ENCODE peak calls at places on chromosome 13, in eight cellular contexts. I is ascending aorta, Q is breast epithelium, G is upper lobe of right lung, J is fibroblast of lung, R is gastrocnemius medialis, P is AG04450, S is GM06990. X is an unnamed sample.

GRCh38 chr13:110017379-110017778 is 231.0 kb upstream of the IRS2 start:
- DNase-seq in I (no peak), Q (peak; percentile 70), G (no peak), J (peak; percentile 83), R (no peak), P (peak; percentile 82), S (no peak), X (no peak)

GRCh38 chr13:44231786-44232516 is 141.7 kb upstream of the SERP2 start:
- DNase-seq in I (no peak), Q (peak; percentile 83), G (peak; percentile 88), J (peak; percentile 95), R (peak; percentile 92), P (peak; percentile 74), S (no peak), X (no peak)

GRCh38 chr13:65787087-65787486 is 1443.0 kb downstream of the PCDH9 start:
- DNase-seq in I (no peak), Q (no peak), G (no peak), J (no peak), R (no peak), P (no peak), S (no peak), X (no peak)

GRCh38 chr13:37488682-37489081 is 109.9 kb downstream of the POSTN start:
- DNase-seq in I (no peak), Q (no peak), G (no peak), J (peak; percentile 12), R (no peak), P (no peak), S (no peak), X (no peak)

GRCh38 chr13:97849305-97849704 is 104.2 kb upstream of the IPO5 start:
- DNase-seq in I (no peak), Q (no peak), G (no peak), J (peak; percentile 37), R (no peak), P (peak; percentile 3), S (no peak), X (no peak)

GRCh38 chr13:99008577-99008976 is 30.7 kb upstream of the DOCK9 start:
- DNase-seq in I (no peak), Q (no peak), G (no peak), J (no peak), R (no peak), P (no peak), S (no peak), X (no peak)

GRCh38 chr13:80712026-80712425 is 371.1 kb upstream of the SPRY2 start:
- DNase-seq in I (no peak), Q (no peak), G (no peak), J (peak; percentile 37), R (no peak), P (no peak), S (no peak), X (no peak)

GRCh38 chr13:92602560-92602959 is 624.0 kb upstream of the GPC6 start:
- DNase-seq in I (no peak), Q (no peak), G (no peak), J (peak; percentile 32), R (no peak), P (no peak), S (no peak), X (no peak)

GRCh38 chr13:94710881-94711560 is 1.3 kb downstream of the SOX21 start:
- DNase-seq in I (no peak), Q (no peak), G (peak; percentile 63), J (no peak), R (no peak), P (no peak), S (no peak), X (no peak)

GRCh38 chr13:94708971-94709614 is 3.3 kb downstream of the SOX21 start:
- DNase-seq in I (no peak), Q (no peak), G (no peak), J (no peak), R (no peak), P (no peak), S (no peak), X (no peak)

GRCh38 chr13:94712287-94712811 is at the start of gene SOX21:
- DNase-seq in I (no peak), Q (no peak), G (no peak), J (peak; percentile 39), R (no peak), P (no peak), S (peak; percentile 26), X (no peak)

GRCh38 chr13:94711561-94712286 is 621 bp downstream of the SOX21 start:
- DNase-seq in I (no peak), Q (no peak), G (peak; percentile 67), J (peak; percentile 37), R (no peak), P (no peak), S (no peak), X (no peak)

DNA sequence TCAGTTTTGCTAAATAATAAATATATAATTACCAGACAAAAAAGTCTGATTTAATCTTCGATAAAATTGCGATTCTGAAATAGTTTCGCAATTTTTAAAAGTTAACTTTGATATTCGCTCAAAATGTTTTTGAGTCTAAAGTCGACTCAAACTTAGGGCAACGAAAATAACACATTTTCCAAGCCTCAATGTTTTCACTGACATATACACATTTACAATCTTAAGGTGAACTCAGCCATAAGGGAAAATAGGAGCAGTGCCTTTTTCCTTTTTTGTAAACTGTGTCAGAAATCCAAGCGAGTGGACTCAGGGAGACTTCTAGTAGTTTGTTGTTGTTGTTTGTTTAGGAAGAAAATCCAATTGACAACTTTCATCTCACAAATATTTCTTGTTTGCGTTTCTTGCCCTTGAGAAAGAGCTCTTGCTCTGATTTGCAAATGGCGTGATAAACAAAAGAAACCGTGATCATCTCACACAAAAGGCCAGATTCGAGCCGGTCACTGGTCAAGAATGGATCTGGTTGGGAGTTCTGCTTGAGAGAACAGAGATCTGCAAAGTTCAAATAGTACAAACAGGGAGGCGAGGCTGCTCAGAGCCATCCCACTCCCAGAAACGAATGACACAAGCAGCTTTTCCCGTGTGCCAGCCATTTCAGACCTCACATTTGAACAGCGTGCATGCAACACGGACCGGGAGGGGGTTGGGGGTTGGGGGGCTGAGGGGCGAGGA is 2.1 kb downstream of the SOX21 start:
- DNase-seq in I (no peak), Q (no peak), G (no peak), J (no peak), R (no peak), P (no peak), S (no peak), X (no peak)
- H3K4me3 ChIP-seq in I (no peak overlapping the region), Q (no peak overlapping the region), G (no peak overlapping the region), J (no peak overlapping the region), R (no peak overlapping the region), P (no peak overlapping the region), S (no peak overlapping the region), X (no peak overlapping the region)

GRCh38 chr13:30735025-30735967 is at the start of gene ALOX5AP:
- DNase-seq in I (no peak), Q (no peak), G (no peak), J (no peak), R (no peak), P (no peak), S (peak; percentile 60), X (no peak)
- H3K4me3 ChIP-seq in I (peak within 1 kb of the TSS; percentile 8), Q (peak within 1 kb of the TSS; percentile 1), G (peak within 1 kb of the TSS; percentile 47), J (no peak within 1 kb of the TSS), R (no peak within 1 kb of the TSS), P (no peak within 1 kb of the TSS), S (peak within 1 kb of the TSS; percentile 49), X (peak within 1 kb of the TSS; percentile 93)

GRCh38 chr13:94427313-94427712 is 52.2 kb downstream of the DCT start:
- DNase-seq in I (no peak), Q (no peak), G (no peak), J (no peak), R (no peak), P (no peak), S (no peak), X (no peak)

GRCh38 chr13:94431987-94432386 is 47.5 kb downstream of the DCT start:
- DNase-seq in I (no peak), Q (no peak), G (no peak), J (no peak), R (no peak), P (no peak), S (no peak), X (no peak)

GRCh38 chr13:94431569-94431968 is 47.9 kb downstream of the DCT start:
- DNase-seq in I (no peak), Q (no peak), G (no peak), J (peak; percentile 76), R (no peak), P (no peak), S (no peak), X (no peak)

GRCh38 chr13:94435604-94436226 is 43.8 kb downstream of the DCT start:
- DNase-seq in I (no peak), Q (no peak), G (no peak), J (peak; percentile 80), R (no peak), P (peak; percentile 11), S (no peak), X (peak; percentile 68)

DNA sequence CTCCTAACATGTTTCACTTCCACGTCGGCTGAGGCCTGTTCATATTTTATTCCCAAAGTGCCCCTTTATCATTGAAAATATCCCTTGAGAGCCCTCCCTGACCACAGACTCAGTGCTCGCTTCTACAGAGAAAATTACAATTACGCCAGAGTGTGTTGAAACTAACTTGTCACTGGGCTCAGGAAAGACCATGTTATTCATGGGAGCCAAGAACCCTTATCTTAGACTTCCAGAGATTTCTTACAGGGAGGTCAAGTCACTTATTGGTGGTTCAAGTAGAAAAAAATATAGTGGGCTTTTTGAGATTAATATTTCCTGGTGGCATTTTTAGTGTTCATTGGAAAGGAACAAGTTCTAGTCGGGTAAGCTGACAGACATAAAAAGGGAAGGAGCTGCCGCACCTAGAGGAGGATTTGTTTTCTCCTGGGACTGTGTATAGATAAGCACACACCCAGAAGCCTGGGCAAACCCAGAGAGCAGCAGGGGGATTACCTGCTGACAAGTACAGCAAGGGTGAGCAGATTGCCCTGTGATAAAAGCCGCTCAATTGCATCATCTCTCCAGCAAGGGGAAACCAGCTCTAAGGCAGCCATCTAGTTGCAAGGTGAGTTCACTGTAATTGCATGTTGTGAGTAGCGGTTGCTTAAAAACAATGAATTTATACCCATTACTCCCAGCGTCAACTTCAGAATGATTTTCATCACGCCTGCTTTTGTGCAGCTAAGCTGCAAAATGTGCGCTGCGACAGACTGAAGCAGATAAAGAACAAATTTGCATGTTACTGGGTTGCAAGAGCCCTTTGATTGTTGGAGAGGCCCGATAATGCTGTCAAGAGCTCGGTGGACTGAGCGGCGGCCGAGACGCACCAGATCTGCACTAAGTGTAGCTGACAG is 46.2 kb downstream of the DCT start:
- DNase-seq in I (no peak), Q (no peak), G (no peak), J (no peak), R (no peak), P (no peak), S (no peak), X (no peak)
- H3K4me3 ChIP-seq in I (no peak overlapping the region), Q (no peak overlapping the region), G (no peak overlapping the region), J (no peak overlapping the region), R (no peak overlapping the region), P (no peak overlapping the region), S (no peak overlapping the region), X (no peak overlapping the region)

DNA sequence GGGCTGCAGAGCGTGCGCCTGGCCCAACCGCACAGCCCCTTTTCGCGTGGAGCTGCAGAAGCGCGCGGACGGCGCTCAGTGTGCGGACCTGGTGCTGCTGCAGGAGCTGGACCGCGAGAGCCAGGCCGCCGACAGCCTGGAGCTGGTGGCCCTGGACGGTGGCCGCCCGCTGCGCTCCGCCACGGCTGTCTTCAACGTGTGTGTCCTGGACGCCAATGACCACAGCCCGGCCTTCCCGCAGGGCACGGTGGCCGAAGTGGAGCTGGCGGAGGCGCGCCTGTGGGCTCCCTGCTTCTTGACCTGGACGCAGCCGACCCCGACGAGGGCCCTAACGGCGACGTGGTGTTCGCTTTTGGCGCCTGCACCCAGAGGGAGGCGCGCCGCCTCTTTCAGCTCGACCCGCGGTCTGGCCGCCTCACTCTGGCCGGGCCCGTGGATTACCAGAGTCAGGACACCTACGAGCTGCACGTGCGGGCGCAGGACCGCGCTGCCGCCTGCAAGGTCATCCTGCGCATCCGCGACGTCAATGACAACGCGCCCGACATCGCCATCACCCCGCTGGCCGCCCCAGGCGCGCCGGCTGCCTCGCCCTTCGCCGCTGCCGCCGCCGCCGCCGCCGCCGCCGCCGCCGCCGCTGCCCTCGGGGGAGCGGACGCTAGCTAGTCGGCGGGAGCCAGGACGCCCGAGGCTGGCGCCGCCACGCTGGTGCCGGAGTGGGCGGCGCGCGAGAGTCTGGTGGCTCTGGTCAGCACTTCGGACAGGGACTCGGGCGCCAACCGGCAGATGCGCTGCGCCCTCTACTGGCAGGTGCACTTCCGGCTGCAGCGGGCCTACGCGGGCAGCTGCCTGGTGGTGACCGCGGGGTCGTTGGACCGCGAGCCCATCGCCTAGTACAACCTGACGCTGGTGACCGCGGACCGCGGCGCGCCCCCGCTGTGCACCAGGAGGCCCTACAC is 172.2 kb downstream of the OLFM4 start:
- DNase-seq in I (no peak), Q (no peak), G (peak; percentile 69), J (peak; percentile 2), R (no peak), P (no peak), S (peak; percentile 4), X (peak; percentile 2)
- H3K4me3 ChIP-seq in I (no peak overlapping the region), Q (no peak overlapping the region), G (no peak overlapping the region), J (no peak overlapping the region), R (no peak overlapping the region), P (no peak overlapping the region), S (no peak overlapping the region), X (no peak overlapping the region)